ENCODE peak calls at places on chromosomes 1 and 21, in seven cellular contexts. G is endothelial cell of umbilical vein; W is neural progenitor cell; T is cardiac muscle cell; Q is CD8-positive, alpha-beta T cell; E is HepG2; M is kidney epithelial cell. Z is an unnamed sample.

GRCh38 chr1:22471078-22471477 is 19.4 kb downstream of the ZBTB40 start:
- DNase-seq in E (no peak), W (no peak), G (peak; percentile 12), M (no peak), Q (no peak), T (peak; percentile 72), Z (no peak)

GRCh38 chr1:198267921-198268320 is 111.1 kb downstream of the NEK7 start:
- DNase-seq in E (no peak), T (no peak), G (peak; percentile 54), Q (no peak), M (peak; percentile 12), W (no peak), Z (no peak)

GRCh38 chr1:1072299-1072848 is 1.7 kb downstream of the RNF223 start:
- DNase-seq in G (no peak), W (no peak), E (no peak), M (no peak), Q (no peak), T (no peak), Z (no peak)

GRCh38 chr1:83931658-83932253 is 67.2 kb downstream of the TTLL7 start:
- DNase-seq in Q (no peak), G (peak; percentile 48), T (peak; percentile 77), M (peak; percentile 5), W (peak; percentile 74), E (peak; percentile 35), Z (peak; percentile 36)

GRCh38 chr1:237108299-237109040 is 66.5 kb downstream of the RYR2 start:
- DNase-seq in W (peak; percentile 48), E (no peak), T (no peak), M (no peak), Q (no peak), G (no peak), Z (no peak)

GRCh38 chr1:8417625-8418024 is 99.7 kb downstream of the SLC45A1 start:
- DNase-seq in T (no peak), W (no peak), M (no peak), Q (no peak), E (no peak), G (no peak), Z (no peak)

GRCh38 chr1:2190491-2190976 is 4.0 kb downstream of the FAAP20 start:
- DNase-seq in Q (no peak), W (no peak), G (no peak), E (no peak), M (no peak), T (no peak), Z (no peak)

GRCh38 chr1:69911301-69911801 is 294.0 kb downstream of the LRRC40 start:
- DNase-seq in E (no peak), T (no peak), G (peak; percentile 80), W (no peak), M (no peak), Q (no peak), Z (no peak)

GRCh38 chr1:99675292-99675691 is 29.4 kb downstream of the PALMD start:
- DNase-seq in E (no peak), M (no peak), W (no peak), G (no peak), Q (no peak), T (no peak), Z (no peak)

GRCh38 chr1:185409763-185410528 is 92.9 kb upstream of the IVNS1ABP start:
- DNase-seq in G (no peak), M (no peak), W (no peak), E (no peak), Q (no peak), T (no peak), Z (no peak)

GRCh38 chr1:97820470-97821188 is 100.2 kb downstream of the DPYD start:
- DNase-seq in M (no peak), T (peak; percentile 33), E (peak; percentile 5), W (peak; percentile 38), Q (no peak), G (peak; percentile 62), Z (peak; percentile 39)

GRCh38 chr1:198763298-198763714 is 124.5 kb downstream of the PTPRC start:
- DNase-seq in W (no peak), M (no peak), Q (no peak), E (no peak), G (peak; percentile 79), T (no peak), Z (no peak)

GRCh38 chr1:93016171-93016570 is 54.9 kb upstream of the DIPK1A start:
- DNase-seq in E (peak; percentile 5), M (no peak), G (no peak), Q (no peak), T (no peak), W (peak; percentile 44), Z (no peak)

GRCh38 chr1:243930822-243931671 is 81.0 kb upstream of the AKT3 start:
- DNase-seq in M (no peak), Q (no peak), E (no peak), T (no peak), G (no peak), W (peak; percentile 91), Z (no peak)

GRCh38 chr1:40818264-40818961 is 34.8 kb downstream of the KCNQ4 start:
- DNase-seq in E (no peak), M (no peak), Q (peak; percentile 89), T (peak; percentile 69), G (no peak), W (peak; percentile 92), Z (peak; percentile 28)

GRCh38 chr21:42114646-42115045 is 43.5 kb downstream of the UMODL1 start:
- DNase-seq in W (no peak), E (no peak), G (no peak), M (no peak), T (no peak), Q (no peak), Z (no peak)

GRCh38 chr1:236282159-236282716 is 480 bp upstream of the ERO1B start:
- DNase-seq in Q (no peak), W (no peak), T (no peak), M (no peak), E (no peak), G (no peak), Z (peak; percentile 22)

GRCh38 chr21:29168874-29169273 is 38.4 kb downstream of the MAP3K7CL start:
- DNase-seq in T (no peak), W (no peak), M (no peak), Q (no peak), G (no peak), E (peak; percentile 25), Z (no peak)

GRCh38 chr1:33234131-33234530 is 22.2 kb upstream of the ZNF362 start:
- DNase-seq in E (no peak), Q (no peak), W (no peak), T (no peak), G (peak; percentile 40), M (no peak), Z (peak; percentile 35)

GRCh38 chr1:69175078-69175477 is 392.6 kb upstream of the LRRC7 start:
- DNase-seq in W (no peak), M (no peak), Q (no peak), G (no peak), T (no peak), E (no peak), Z (no peak)

GRCh38 chr1:79322511-79323027 is 316.0 kb upstream of the ADGRL4 start:
- DNase-seq in T (no peak), W (no peak), E (no peak), G (no peak), M (no peak), Q (no peak), Z (no peak)

GRCh38 chr1:175882192-175882591 is 138.8 kb upstream of the TNR start:
- DNase-seq in Q (no peak), T (no peak), E (no peak), W (no peak), G (no peak), M (no peak), Z (no peak)

GRCh38 chr1:221097479-221098281 is 218.4 kb downstream of the HLX start:
- DNase-seq in W (no peak), T (no peak), E (no peak), M (peak; percentile 57), G (no peak), Q (no peak), Z (no peak)

GRCh38 chr1:90862782-90863181 is 145.7 kb upstream of the BARHL2 start:
- DNase-seq in W (no peak), T (no peak), Q (no peak), E (no peak), G (no peak), M (no peak), Z (no peak)

DNA sequence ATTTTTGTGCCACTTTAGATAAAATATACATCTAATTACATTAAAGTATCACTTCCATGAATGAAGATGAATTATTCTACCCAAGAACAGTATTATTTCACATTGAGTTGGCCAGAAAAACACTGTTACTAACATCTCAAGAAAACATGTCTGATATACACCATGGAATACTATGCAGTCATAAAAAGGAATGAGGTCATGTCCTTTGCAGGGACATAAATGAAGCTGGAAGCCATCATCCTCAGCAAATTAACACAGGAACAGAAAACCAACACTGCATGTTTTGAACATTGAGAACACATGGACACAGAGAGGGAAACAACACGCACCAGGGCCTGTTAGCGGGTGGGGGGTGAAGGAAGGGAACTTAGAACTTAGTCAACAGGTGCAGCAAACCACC is 69.0 kb downstream of the TESK2 start:
- DNase-seq in T (no peak), M (no peak), G (no peak), Q (no peak), E (no peak), W (no peak), Z (no peak)
- H3K4me3 ChIP-seq in T (no peak overlapping the region), M (no peak overlapping the region), G (no peak overlapping the region), Q (no peak overlapping the region), E (no peak overlapping the region), W (no peak overlapping the region), Z (no peak overlapping the region)

DNA sequence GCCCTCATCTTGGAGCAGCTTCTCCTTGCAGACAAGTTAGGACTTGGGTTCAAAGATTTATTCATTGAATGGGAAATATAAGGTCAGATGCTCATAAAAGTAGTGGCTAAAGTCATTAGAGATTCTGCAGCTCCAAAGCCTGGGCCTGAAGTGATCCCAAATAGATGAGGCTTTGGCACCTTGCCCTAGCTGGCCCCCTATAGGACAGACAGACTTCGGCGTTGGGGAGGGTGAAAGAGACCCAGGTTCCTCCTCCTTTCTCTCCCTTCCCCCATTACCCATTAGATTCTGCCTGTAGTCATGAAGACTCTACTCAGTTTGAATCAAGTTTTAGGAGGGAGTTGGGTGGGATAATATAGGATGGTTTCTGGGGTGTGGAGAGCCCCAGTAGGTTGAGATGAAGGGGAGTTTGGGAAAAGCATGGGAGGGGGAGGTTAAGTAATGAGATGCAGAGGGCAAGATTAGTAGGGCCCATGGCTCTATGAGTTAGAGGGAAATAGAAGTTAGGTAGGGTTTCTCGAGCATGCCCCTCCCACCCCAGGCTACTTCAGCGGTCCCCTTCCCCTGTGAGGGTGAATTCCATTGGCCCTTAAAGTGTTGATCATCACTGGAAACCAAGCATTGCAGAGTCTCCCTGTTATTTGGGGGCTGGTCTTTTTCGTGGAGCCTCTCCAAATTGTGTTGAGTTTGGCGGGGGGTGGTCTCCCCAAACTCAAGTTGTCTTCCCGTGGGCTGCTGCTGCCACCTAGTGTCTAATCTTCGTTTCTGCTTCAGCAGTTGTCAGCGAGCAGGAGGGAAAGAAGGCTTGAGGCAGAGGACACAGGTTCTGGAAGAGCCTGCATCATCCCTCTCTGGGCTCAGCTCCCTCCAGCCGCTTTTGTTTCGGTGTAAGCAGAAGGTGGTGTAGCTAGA is 2.1 kb upstream of the AHDC1 start:
- DNase-seq in T (peak; percentile 73), E (peak; percentile 58), M (no peak), Q (peak; percentile 79), G (peak; percentile 53), W (peak; percentile 88), Z (peak; percentile 70)
- H3K4me3 ChIP-seq in T (no peak overlapping the region), E (no peak overlapping the region), M (no peak overlapping the region), Q (no peak overlapping the region), G (no peak overlapping the region), W (peak overlapping the region; percentile 4), Z (no peak overlapping the region)

GRCh38 chr1:67688526-67689219 is 3.7 kb downstream of the GADD45A start:
- DNase-seq in M (no peak), G (no peak), T (no peak), Q (no peak), E (no peak), W (peak; percentile 41), Z (no peak)
- H3K4me3 ChIP-seq in M (no peak overlapping the region), G (no peak overlapping the region), T (no peak overlapping the region), Q (no peak overlapping the region), E (no peak overlapping the region), W (no peak overlapping the region), Z (no peak overlapping the region)

GRCh38 chr1:160001440-160001839 is 30.4 kb downstream of the PIGM start:
- DNase-seq in T (no peak), G (no peak), W (no peak), M (no peak), E (no peak), Q (no peak), Z (no peak)
- H3K4me3 ChIP-seq in T (no peak overlapping the region), G (no peak overlapping the region), W (no peak overlapping the region), M (no peak overlapping the region), E (no peak overlapping the region), Q (no peak overlapping the region), Z (no peak overlapping the region)